ENCODE peak calls at places on chromosomes 13 and 19, in six cellular contexts. B, N, K, U, P and A are unnamed samples.

GRCh38 chr13:99436013-99436412 is 65.3 kb upstream of the TM9SF2 start:
- DNase-seq in N (no peak), K (no peak), B (peak), U (no peak), P (no peak), A (no peak)

GRCh38 chr19:33665776-33666175 is 44.0 kb downstream of the CHST8 start:
- DNase-seq in U (no peak), P (no peak), N (no peak), K (no peak), B (no peak), A (no peak)

GRCh38 chr19:5189318-5189607 is 151.3 kb downstream of the PTPRS start:
- DNase-seq in P (peak), N (no peak), B (no peak), K (peak), U (no peak), A (no peak)

GRCh38 chr13:42970824-42971669 is 21.0 kb downstream of the EPSTI1 start:
- DNase-seq in P (peak), K (peak), B (peak), U (no peak), N (peak), A (no peak)

GRCh38 chr13:29993716-29994488 is 143.5 kb upstream of the UBL3 start:
- DNase-seq in U (no peak), N (no peak), K (peak), P (no peak), B (peak), A (no peak)

GRCh38 chr19:39602224-39602623 is at the start of gene LGALS13:
- DNase-seq in N (no peak), K (no peak), B (no peak), P (no peak), U (no peak), A (no peak)

GRCh38 chr19:39645800-39646411 is 9.8 kb upstream of the LGALS16 start:
- DNase-seq in P (peak), N (no peak), B (peak), K (peak), U (no peak), A (no peak)

GRCh38 chr13:73531014-73531413 is 472.2 kb downstream of the KLF5 start:
- DNase-seq in K (no peak), N (no peak), U (no peak), B (no peak), P (no peak), A (no peak)

GRCh38 chr13:94162289-94162688 is 317.2 kb downstream of the DCT start:
- DNase-seq in U (peak), N (no peak), B (no peak), K (no peak), P (no peak), A (no peak)

GRCh38 chr19:38290631-38291147 is 13.4 kb upstream of the C19orf33 start:
- DNase-seq in N (no peak), K (peak), B (peak), U (no peak), P (no peak), A (peak)

GRCh38 chr19:6761053-6761676 is 6.1 kb downstream of the SH2D3A start:
- DNase-seq in N (no peak), B (peak), K (no peak), P (peak), U (no peak), A (no peak)

GRCh38 chr13:20716951-20717350 is 13.5 kb downstream of the IL17D start:
- DNase-seq in K (no peak), N (no peak), B (no peak), U (no peak), P (no peak), A (no peak)

GRCh38 chr13:95145587-95145986 is 155.7 kb downstream of the ABCC4 start:
- DNase-seq in P (no peak), K (no peak), U (no peak), N (no peak), B (no peak), A (no peak)

GRCh38 chr13:44393391-44393790 is 19.8 kb downstream of the SERP2 start:
- DNase-seq in U (no peak), P (no peak), B (no peak), N (no peak), K (no peak), A (peak)

GRCh38 chr19:10936661-10937084 is 8.1 kb downstream of the TIMM29 start:
- DNase-seq in B (peak), N (peak), U (no peak), P (peak), K (peak), A (peak)

GRCh38 chr13:60509601-60510386 is 112.8 kb downstream of the TDRD3 start:
- DNase-seq in N (no peak), U (no peak), B (peak), K (no peak), P (no peak), A (peak)

GRCh38 chr13:106100261-106100919 is 435.1 kb downstream of the EFNB2 start:
- DNase-seq in B (peak), U (no peak), K (no peak), N (no peak), P (no peak), A (no peak)

GRCh38 chr19:43105496-43105895 is 23.0 kb upstream of the PSG2 start:
- DNase-seq in B (peak), K (no peak), N (no peak), P (no peak), U (no peak), A (no peak)

DNA sequence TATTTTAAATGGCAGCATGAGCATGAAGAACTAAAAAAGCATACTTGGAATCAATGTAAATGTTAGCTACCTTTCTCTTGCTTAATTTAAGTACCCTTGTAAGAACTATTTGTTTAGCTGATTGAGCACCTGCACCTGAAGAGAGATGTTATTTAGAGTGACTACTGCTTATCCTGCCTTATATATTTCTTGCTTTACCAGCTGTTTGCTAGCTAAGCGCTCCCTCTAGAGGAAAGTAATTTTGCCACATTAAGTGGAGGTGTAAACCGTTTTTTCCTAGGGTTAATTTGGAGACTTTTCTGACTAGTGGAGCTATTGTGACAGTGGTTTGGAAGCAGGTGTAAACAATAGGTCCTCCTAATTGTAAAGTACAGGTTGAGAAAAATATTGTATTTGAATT is 19.4 kb upstream of the PSG2 start:
- DNase-seq in K (no peak), N (no peak), U (no peak), P (no peak), B (peak), A (no peak)
- TF ChIP-seq CTCF in K (no peak), N (no peak), U (no peak), P (no peak), B (peak), A (no peak)

GRCh38 chr19:45450042-45450380 is 17.8 kb upstream of the FOSB start:
- DNase-seq in B (no peak), P (no peak), N (no peak), U (no peak), K (no peak), A (no peak)
- H3K4me3 ChIP-seq in B (peak), P (peak), N (peak), U (peak), K (peak), A (peak)

GRCh38 chr19:18157465-18158063 is 4.6 kb downstream of the PIK3R2 start:
- DNase-seq in K (no peak), B (no peak), P (no peak), N (no peak), U (no peak), A (no peak)
- TF ChIP-seq CTCF in K (no peak), B (no peak), P (no peak), N (no peak), U (no peak), A (no peak)

GRCh38 chr13:26011996-26012688 is 39.7 kb downstream of the SHISA2 start:
- DNase-seq in U (peak), B (no peak), K (no peak), N (no peak), P (peak), A (no peak)
- H3K4me3 ChIP-seq in U (peak), B (no peak), K (no peak), N (peak), P (peak), A (peak)

GRCh38 chr13:72255908-72256307 is 388.9 kb upstream of the DACH1 start:
- DNase-seq in P (peak), K (peak), B (peak), N (no peak), U (no peak), A (peak)

GRCh38 chr13:72259528-72259927 is 392.5 kb upstream of the DACH1 start:
- DNase-seq in U (no peak), N (no peak), P (no peak), B (no peak), K (no peak), A (no peak)

GRCh38 chr13:72258340-72258981 is 391.5 kb upstream of the DACH1 start:
- DNase-seq in U (no peak), P (no peak), N (no peak), B (no peak), K (no peak), A (no peak)

GRCh38 chr13:72253754-72254153 is 386.8 kb upstream of the DACH1 start:
- DNase-seq in B (peak), N (no peak), K (no peak), U (no peak), P (no peak), A (no peak)
- TF ChIP-seq CTCF in B (no peak), N (no peak), K (no peak), U (no peak), P (no peak), A (no peak)

DNA sequence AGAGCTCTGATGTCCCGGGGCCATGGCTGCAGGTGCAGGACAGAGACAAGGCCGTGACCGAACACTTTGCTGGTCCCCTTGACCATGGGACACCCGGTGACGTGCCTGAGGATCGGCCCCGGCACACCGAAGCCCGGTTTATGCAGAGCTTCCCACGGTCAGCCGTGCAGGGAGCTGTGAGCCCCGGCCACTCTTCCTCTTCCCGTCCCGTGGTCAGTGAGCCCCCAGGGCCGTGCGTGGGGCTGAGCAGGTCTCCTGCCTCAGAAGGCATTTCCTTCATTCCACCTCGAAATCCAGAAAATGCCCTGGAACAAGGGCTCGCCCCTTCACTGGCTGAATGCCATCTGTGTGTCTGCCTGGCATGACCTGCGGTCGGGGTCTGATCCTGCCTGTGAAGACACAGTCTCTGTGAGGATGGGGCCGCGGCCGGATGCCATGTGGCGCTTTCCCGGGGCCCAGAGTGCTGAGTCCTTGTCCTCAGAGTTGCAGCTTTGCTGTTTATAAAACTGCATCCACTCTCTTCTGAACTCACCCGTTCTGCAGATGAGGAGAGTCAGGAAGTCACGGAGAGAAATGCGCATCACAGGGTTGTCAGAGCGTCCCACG is 16.9 kb downstream of the MCF2L start:
- DNase-seq in P (no peak), N (no peak), U (no peak), K (no peak), B (no peak), A (no peak)
- H3K4me3 ChIP-seq in P (no peak), N (no peak), U (peak), K (no peak), B (no peak), A (no peak)

DNA sequence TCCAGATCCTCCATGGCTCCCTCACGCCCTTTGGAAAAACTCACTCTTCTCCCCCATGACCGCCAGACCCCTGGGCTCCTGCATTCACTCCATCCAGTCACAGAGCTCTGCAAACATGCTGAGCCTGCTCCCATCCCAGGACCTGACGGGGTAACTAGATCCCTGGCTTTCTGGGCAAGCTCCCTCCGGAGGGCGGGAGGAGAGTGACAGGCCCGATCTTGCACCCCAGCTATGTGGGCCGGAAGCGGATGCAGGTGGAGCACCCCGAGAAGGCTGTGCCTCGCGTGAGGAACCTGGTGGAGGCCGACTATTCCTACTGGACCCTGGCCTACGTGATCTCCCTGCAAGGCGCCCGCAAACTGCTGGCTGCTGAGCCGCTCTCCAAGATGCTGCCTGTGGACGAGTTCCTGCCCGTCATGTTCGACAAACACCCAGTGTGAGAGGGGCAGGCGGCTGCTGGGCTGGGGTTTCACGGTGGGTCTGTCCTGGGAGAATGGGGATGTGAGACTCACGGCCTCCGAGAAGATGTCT is 25.1 kb downstream of the COLGALT1 start:
- DNase-seq in U (no peak), B (no peak), N (no peak), K (no peak), P (no peak), A (no peak)
- TF ChIP-seq CTCF in U (no peak), B (peak), N (no peak), K (no peak), P (no peak), A (peak)

GRCh38 chr13:33205224-33205623 is 80.3 kb downstream of the STARD13 start:
- DNase-seq in B (no peak), U (no peak), P (no peak), K (no peak), N (no peak), A (no peak)
- H3K4me3 ChIP-seq in B (no peak), U (peak), P (peak), K (peak), N (peak), A (no peak)

DNA sequence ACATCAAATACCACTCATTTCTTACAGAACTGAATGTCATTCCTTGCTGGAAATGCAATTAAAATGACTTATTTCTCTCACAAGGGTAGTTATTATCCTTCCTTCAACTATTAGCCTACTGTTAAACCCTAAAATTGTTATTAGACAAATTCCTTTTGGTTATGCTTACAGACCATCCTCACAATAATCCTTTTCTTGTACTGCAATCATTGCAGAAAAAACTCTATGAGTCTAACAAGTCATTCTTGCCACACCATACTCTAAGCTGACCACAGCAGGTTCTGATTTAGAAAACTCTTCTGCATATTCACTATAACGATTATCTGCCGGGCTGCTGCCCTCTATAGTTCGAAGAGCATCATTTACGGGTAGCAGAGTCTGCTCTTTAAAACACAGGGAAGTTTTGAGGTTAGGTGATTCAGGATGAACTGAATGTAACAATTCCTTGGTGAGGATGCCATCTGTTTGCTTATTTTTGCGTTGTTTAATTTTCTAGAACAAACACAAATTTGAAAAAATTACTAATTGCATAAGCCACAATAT is 38.2 kb downstream of the MTMR6 start:
- DNase-seq in N (peak), P (peak), K (peak), B (peak), U (no peak), A (no peak)
- TF ChIP-seq CTCF in N (peak), P (peak), K (peak), B (peak), U (no peak), A (peak)

GRCh38 chr13:39918837-39919236 is 263.4 kb downstream of the COG6 start:
- DNase-seq in B (no peak), U (no peak), K (peak), P (no peak), N (no peak), A (no peak)
- H3K4me3 ChIP-seq in B (no peak), U (no peak), K (no peak), P (no peak), N (no peak), A (no peak)